ENCODE peak calls at places on chromosomes 2 and 18, in seven cellular contexts. Y, G, H, X, K, P and F are unnamed samples.

GRCh38 chr2:164257794-164258193 is 363.5 kb downstream of the GRB14 start:
- DNase-seq in Y (no peak), G (no peak), H (no peak), X (no peak), K (no peak), P (no peak), F (no peak)

GRCh38 chr2:64586883-64587481 is 62.9 kb downstream of the AFTPH start:
- DNase-seq in Y (no peak), G (peak; percentile 52), H (peak; percentile 34), X (peak; percentile 35), K (no peak), P (no peak), F (peak; percentile 55)

GRCh38 chr2:162475661-162476060 is 131.7 kb downstream of the GCA start:
- DNase-seq in Y (no peak), G (no peak), H (no peak), X (no peak), K (no peak), P (no peak), F (no peak)

GRCh38 chr2:38462121-38462634 is 85.1 kb upstream of the ATL2 start:
- DNase-seq in Y (no peak), G (peak; percentile 62), H (peak; percentile 94), X (no peak), K (no peak), P (no peak), F (peak; percentile 10)

GRCh38 chr2:102473020-102473419 is at the start of gene SLC9A4:
- DNase-seq in Y (no peak), G (peak; percentile 25), H (peak; percentile 48), X (peak; percentile 52), K (peak; percentile 34), P (peak; percentile 70), F (peak; percentile 55)

GRCh38 chr2:223464071-223464470 is 138.1 kb downstream of the SCG2 start:
- DNase-seq in Y (no peak), G (no peak), H (no peak), X (no peak), K (no peak), P (no peak), F (no peak)

GRCh38 chr2:181656450-181657261 is at the start of gene CERKL:
- DNase-seq in Y (no peak), G (no peak), H (peak; percentile 49), X (no peak), K (peak; percentile 87), P (peak; percentile 83), F (no peak)

GRCh38 chr2:43059183-43059897 is 167.1 kb downstream of the ZFP36L2 start:
- DNase-seq in Y (peak; percentile 70), G (peak; percentile 61), H (no peak), X (no peak), K (peak; percentile 72), P (no peak), F (no peak)

GRCh38 chr2:109378682-109379081 is 235.1 kb downstream of the SEPTIN10 start:
- DNase-seq in Y (no peak), G (no peak), H (no peak), X (no peak), K (no peak), P (peak; percentile 19), F (no peak)

GRCh38 chr2:20454036-20454981 is 7.4 kb downstream of the RHOB start:
- DNase-seq in Y (no peak), G (no peak), H (no peak), X (no peak), K (no peak), P (no peak), F (no peak)

GRCh38 chr2:20457661-20458630 is 11.1 kb downstream of the RHOB start:
- DNase-seq in Y (no peak), G (no peak), H (no peak), X (no peak), K (no peak), P (no peak), F (no peak)

GRCh38 chr2:20457027-20457426 is 10.2 kb downstream of the RHOB start:
- DNase-seq in Y (no peak), G (no peak), H (no peak), X (no peak), K (no peak), P (no peak), F (no peak)

GRCh38 chr2:20455076-20455587 is 8.3 kb downstream of the RHOB start:
- DNase-seq in Y (no peak), G (no peak), H (no peak), X (no peak), K (no peak), P (no peak), F (no peak)

DNA sequence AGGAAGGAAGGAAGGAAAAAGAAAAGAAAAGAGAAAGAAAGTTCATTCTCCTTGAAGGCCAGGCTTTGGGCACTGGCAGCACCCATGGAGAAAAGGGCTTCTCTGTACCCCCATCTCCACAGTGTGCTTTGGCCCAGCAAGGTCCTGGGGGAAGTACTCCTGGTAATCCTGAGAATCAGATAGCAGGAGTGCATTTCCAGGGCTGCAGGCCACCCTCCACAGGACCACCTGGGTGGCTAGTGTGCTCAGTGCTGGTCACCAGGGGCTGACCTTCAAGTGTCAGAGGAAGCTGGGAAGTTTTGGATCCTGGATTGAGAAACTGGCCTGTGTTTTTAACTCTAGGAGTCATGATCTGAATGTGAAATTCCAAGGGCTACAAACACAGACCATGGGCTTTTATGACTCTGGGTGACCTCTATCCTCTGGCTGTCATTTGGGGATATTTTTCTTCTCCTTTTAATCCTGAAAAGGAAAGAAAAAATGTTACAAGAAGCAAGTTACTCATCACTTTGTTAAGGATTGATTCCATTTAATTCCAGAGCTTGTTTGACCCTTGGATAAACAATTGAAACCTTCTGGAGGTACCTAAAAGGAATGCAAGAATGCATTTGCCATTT is 9.3 kb downstream of the RHOB start:
- DNase-seq in Y (no peak), G (no peak), H (no peak), X (no peak), K (no peak), P (no peak), F (no peak)
- TF ChIP-seq JUND in Y (no peak), G (no peak), H (no peak), X (no peak), K (no peak), P (no peak), F (no peak)

GRCh38 chr2:2852015-2852777 is 521.1 kb upstream of the MYT1L start:
- DNase-seq in Y (no peak), G (no peak), H (no peak), X (no peak), K (no peak), P (no peak), F (no peak)

GRCh38 chr2:2849464-2850217 is 518.6 kb upstream of the MYT1L start:
- DNase-seq in Y (no peak), G (no peak), H (no peak), X (no peak), K (peak; percentile 67), P (no peak), F (no peak)

GRCh38 chr2:2850891-2851290 is 519.8 kb upstream of the MYT1L start:
- DNase-seq in Y (no peak), G (no peak), H (no peak), X (no peak), K (no peak), P (no peak), F (no peak)

GRCh38 chr2:2850218-2850850 is 519.3 kb upstream of the MYT1L start:
- DNase-seq in Y (no peak), G (no peak), H (no peak), X (no peak), K (no peak), P (no peak), F (no peak)

DNA sequence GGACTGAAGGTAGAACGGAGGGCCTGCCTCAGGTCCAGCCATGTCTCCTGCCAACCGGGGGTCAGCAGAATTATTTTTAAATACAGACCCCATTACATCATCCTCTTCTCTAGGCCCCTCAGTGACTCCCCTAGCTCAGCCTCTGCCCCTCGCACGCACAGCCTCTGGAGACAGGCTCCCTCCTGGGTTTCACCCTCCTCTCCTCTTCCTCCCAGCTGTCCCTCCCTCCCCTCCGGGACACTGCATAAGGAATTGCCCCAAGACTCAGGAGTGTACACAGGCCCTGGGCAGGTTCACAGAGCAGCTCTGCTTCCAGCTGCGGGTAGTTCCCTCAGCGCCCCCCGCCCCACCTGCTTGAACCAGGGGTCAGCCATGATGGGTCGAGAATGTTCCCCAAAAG is 520.2 kb upstream of the MYT1L start:
- DNase-seq in Y (no peak), G (no peak), H (no peak), X (no peak), K (no peak), P (no peak), F (no peak)
- TF ChIP-seq JUND in Y (no peak), G (no peak), H (no peak), X (no peak), K (no peak), P (no peak), F (no peak)

DNA sequence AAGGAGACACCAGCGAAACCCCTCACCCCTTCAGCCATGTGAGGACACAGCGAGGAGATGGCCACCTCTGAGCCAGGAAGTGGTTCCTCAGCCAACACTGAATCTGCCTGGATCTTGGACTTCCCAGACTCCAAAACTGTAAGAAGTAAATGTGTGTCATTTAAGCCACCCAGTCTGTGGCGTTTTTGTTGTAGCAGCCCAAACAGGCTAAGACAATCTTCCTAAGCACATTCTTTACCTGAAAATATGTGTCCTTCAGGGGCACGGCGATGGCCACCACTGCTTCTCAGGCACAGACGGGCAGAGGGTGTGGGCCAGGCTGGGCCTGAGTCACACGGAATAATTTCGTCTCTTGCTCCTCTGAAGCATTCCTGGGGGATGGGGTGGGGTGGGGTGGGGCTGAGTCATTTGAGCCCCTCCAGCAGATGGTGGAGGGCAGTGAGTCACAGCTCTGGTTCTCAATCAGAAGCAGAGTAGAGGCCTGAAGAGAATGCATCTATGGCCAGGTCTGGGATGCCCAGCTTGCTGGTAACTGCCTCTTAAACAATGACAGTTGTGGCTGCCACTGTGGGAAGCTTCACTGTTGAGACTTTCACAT is 142.4 kb downstream of the CAPN13 start:
- DNase-seq in Y (no peak), G (peak; percentile 28), H (peak; percentile 76), X (peak; percentile 41), K (no peak), P (peak; percentile 14), F (no peak)
- TF ChIP-seq JUND in Y (no peak), G (peak; percentile 53), H (peak; percentile 84), X (no peak), K (peak; percentile 90), P (no peak), F (no peak)

GRCh38 chr18:60892441-60892840 is 440.8 kb upstream of the CDH20 start:
- DNase-seq in Y (no peak), G (no peak), H (no peak), X (no peak), K (no peak), P (no peak), F (no peak)

GRCh38 chr18:60888225-60888624 is 445.0 kb upstream of the CDH20 start:
- DNase-seq in Y (no peak), G (no peak), H (no peak), X (no peak), K (no peak), P (no peak), F (no peak)

GRCh38 chr18:60891936-60892335 is 441.3 kb upstream of the CDH20 start:
- DNase-seq in Y (no peak), G (no peak), H (no peak), X (no peak), K (no peak), P (no peak), F (peak; percentile 3)

GRCh38 chr18:60892855-60893254 is 440.4 kb upstream of the CDH20 start:
- DNase-seq in Y (no peak), G (no peak), H (peak; percentile 41), X (peak; percentile 45), K (no peak), P (no peak), F (no peak)

DNA sequence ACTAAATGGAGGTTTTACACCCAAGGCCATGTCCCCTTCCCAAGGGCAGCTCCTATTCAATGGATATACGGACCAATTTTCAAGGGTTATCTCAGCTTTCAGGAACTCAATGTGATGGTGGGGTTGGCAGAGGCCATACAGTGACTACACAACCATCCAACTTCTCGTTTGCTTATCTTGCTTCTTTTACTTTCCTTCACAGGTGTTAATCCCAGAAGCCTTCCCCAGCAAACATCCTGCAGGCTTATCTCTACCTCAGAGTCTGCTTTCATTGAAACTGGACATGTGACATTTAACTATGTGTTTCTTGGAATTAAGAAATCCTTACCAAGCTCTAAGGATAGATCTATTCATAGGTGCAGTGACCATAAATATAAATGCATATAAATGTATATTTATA is 443.8 kb upstream of the CDH20 start:
- DNase-seq in Y (no peak), G (no peak), H (no peak), X (no peak), K (no peak), P (no peak), F (no peak)
- TF ChIP-seq JUND in Y (no peak), G (no peak), H (no peak), X (no peak), K (no peak), P (no peak), F (no peak)